ENCODE peak calls at places on chromosomes 13 and 19, in seven cellular contexts. E is neural crest cell; I is effector memory CD4-positive, alpha-beta T cell; N is heart right ventricle; G is IMR-90; P is smooth muscle cell of the brain vasculature; L is activated T-cell treated with anti-CD3 and anti-CD28 coated beads for 24 hours. D is an unnamed sample.

GRCh38 chr13:49220035-49220855 is at the start of gene MLNR:
- DNase-seq in E (peak; percentile 33), I (no peak), N (peak; percentile 16), G (no peak), P (no peak), L (no peak), D (no peak)

GRCh38 chr13:45584816-45585215 is 30.7 kb downstream of the ERICH6B start:
- DNase-seq in E (no peak), I (no peak), N (no peak), G (no peak), P (no peak), L (no peak), D (no peak)

GRCh38 chr13:92838786-92839185 is 387.8 kb upstream of the GPC6 start:
- DNase-seq in E (no peak), I (no peak), N (no peak), G (peak; percentile 94), P (peak; percentile 39), L (no peak), D (no peak)

GRCh38 chr19:703329-703650 is 5.4 kb upstream of the PALM start:
- DNase-seq in E (no peak), I (no peak), N (no peak), G (no peak), P (no peak), L (no peak), D (no peak)

GRCh38 chr13:93881418-93881817 is 598.1 kb downstream of the DCT start:
- DNase-seq in E (no peak), I (no peak), N (no peak), G (peak; percentile 82), P (no peak), L (no peak), D (no peak)

GRCh38 chr13:34748078-34748477 is 194.0 kb upstream of the NBEA start:
- DNase-seq in E (no peak), I (no peak), N (peak; percentile 79), G (no peak), P (no peak), L (no peak), D (no peak)

GRCh38 chr13:61415749-61416148 is at the start of gene PCDH20:
- DNase-seq in E (no peak), I (no peak), N (no peak), G (no peak), P (no peak), L (no peak), D (no peak)

GRCh38 chr19:18523841-18524240 is 2.0 kb upstream of the ELL start:
- DNase-seq in E (no peak), I (no peak), N (no peak), G (no peak), P (no peak), L (no peak), D (no peak)

GRCh38 chr13:43787998-43788397 is 1.2 kb upstream of the ENOX1 start:
- DNase-seq in E (peak; percentile 40), I (no peak), N (no peak), G (peak; percentile 52), P (no peak), L (no peak), D (no peak)

GRCh38 chr19:41945135-41945766 is 13.9 kb downstream of the RABAC1 start:
- DNase-seq in E (no peak), I (peak; percentile 90), N (no peak), G (no peak), P (no peak), L (peak; percentile 86), D (no peak)

GRCh38 chr13:65789815-65790214 is 1440.3 kb downstream of the PCDH9 start:
- DNase-seq in E (no peak), I (no peak), N (no peak), G (peak; percentile 59), P (no peak), L (no peak), D (no peak)

GRCh38 chr19:6161271-6161850 is 25.9 kb downstream of the ACSBG2 start:
- DNase-seq in E (no peak), I (peak; percentile 39), N (peak; percentile 63), G (no peak), P (no peak), L (peak; percentile 16), D (no peak)

GRCh38 chr19:45781282-45782161 is 768 bp downstream of the DMPK start:
- DNase-seq in E (peak; percentile 3), I (no peak), N (no peak), G (no peak), P (no peak), L (no peak), D (no peak)

GRCh38 chr19:6109947-6110346 is 353 bp downstream of the RFX2 start:
- DNase-seq in E (no peak), I (no peak), N (no peak), G (no peak), P (no peak), L (no peak), D (no peak)

GRCh38 chr13:45500492-45501174 is 35.9 kb downstream of the COG3 start:
- DNase-seq in E (no peak), I (no peak), N (no peak), G (peak; percentile 96), P (peak; percentile 51), L (no peak), D (peak; percentile 3)

GRCh38 chr19:7370546-7370945 is 21.8 kb downstream of the ARHGEF18 start:
- DNase-seq in E (no peak), I (no peak), N (no peak), G (no peak), P (no peak), L (no peak), D (no peak)

GRCh38 chr13:29279859-29280258 is 315.6 kb downstream of the SLC7A1 start:
- DNase-seq in E (no peak), I (no peak), N (no peak), G (no peak), P (no peak), L (no peak), D (no peak)

GRCh38 chr19:10001899-10002298 is 8.4 kb downstream of the COL5A3 start:
- DNase-seq in E (peak; percentile 20), I (no peak), N (peak; percentile 29), G (no peak), P (no peak), L (no peak), D (no peak)

GRCh38 chr19:45218426-45218825 is 26.8 kb downstream of the EXOC3L2 start:
- DNase-seq in E (no peak), I (no peak), N (no peak), G (no peak), P (no peak), L (no peak), D (no peak)

GRCh38 chr19:41682437-41682836 is 5.6 kb downstream of the CEACAM7 start:
- DNase-seq in E (no peak), I (no peak), N (no peak), G (no peak), P (no peak), L (no peak), D (no peak)

GRCh38 chr13:76286178-76286577 is 600.0 kb downstream of the KCTD12 start:
- DNase-seq in E (no peak), I (no peak), N (no peak), G (peak; percentile 50), P (no peak), L (no peak), D (no peak)

GRCh38 chr13:99829593-99830239 is 141.9 kb downstream of the ZIC5 start:
- DNase-seq in E (no peak), I (no peak), N (no peak), G (no peak), P (no peak), L (no peak), D (no peak)

GRCh38 chr13:27036236-27036981 is 135.2 kb downstream of the USP12 start:
- DNase-seq in E (no peak), I (no peak), N (no peak), G (no peak), P (no peak), L (no peak), D (no peak)

GRCh38 chr19:55189424-55189823 is 9.3 kb upstream of the SYT5 start:
- DNase-seq in E (no peak), I (no peak), N (peak; percentile 60), G (peak; percentile 95), P (peak; percentile 60), L (no peak), D (no peak)

GRCh38 chr13:34817246-34817645 is 124.8 kb upstream of the NBEA start:
- DNase-seq in E (no peak), I (no peak), N (no peak), G (no peak), P (no peak), L (no peak), D (no peak)

GRCh38 chr13:97430296-97430695 is 3.7 kb upstream of the RAP2A start:
- DNase-seq in E (no peak), I (no peak), N (no peak), G (no peak), P (no peak), L (no peak), D (no peak)

GRCh38 chr19:54254195-54254906 is 2.7 kb downstream of the LILRB5 start:
- DNase-seq in E (no peak), I (no peak), N (no peak), G (no peak), P (no peak), L (no peak), D (no peak)

GRCh38 chr19:10113592-10113963 is 2.1 kb downstream of the P2RY11 start:
- DNase-seq in E (no peak), I (no peak), N (no peak), G (no peak), P (no peak), L (no peak), D (no peak)

GRCh38 chr13:109331898-109332297 is 454.5 kb downstream of the IRS2 start:
- DNase-seq in E (no peak), I (no peak), N (no peak), G (peak; percentile 89), P (no peak), L (no peak), D (no peak)

D was measured in amniotic stem cell.